ENCODE peak calls at places on chromosome 16, in nine cellular contexts. W is adrenal gland, S is breast epithelium, K is uterus, C is ovary, H is lower lobe of right lung, V is mucosa of descending colon, U is GM23248, Q is body of pancreas. A is an unnamed sample. For H3K4me1, the result is how much of the 10 kb centered on the place peaks cover.

GRCh38 chr16:16092925-16093624 is 130.2 kb downstream of the ABCC6 start:
- DNase-seq in V (no peak), W (peak), S (peak), K (no peak), H (no peak), Q (peak), C (peak), U (peak), A (no peak)

GRCh38 chr16:24748242-24748641 is 18.8 kb downstream of the TNRC6A start:
- DNase-seq in H (no peak), K (peak), Q (no peak), C (no peak), U (peak), S (peak), V (no peak), W (peak), A (no peak)

GRCh38 chr16:22093952-22094351 is 1.6 kb downstream of the VWA3A start:
- DNase-seq in C (no peak), K (no peak), H (no peak), Q (no peak), S (no peak), V (no peak), U (no peak), W (no peak), A (no peak)

GRCh38 chr16:67936124-67936875 is at the start of gene PSMB10:
- DNase-seq in U (peak), H (peak), K (peak), S (no peak), C (no peak), Q (peak), V (peak), W (peak), A (peak)

GRCh38 chr16:84847554-84848415 is 28.0 kb downstream of the CRISPLD2 start:
- DNase-seq in Q (no peak), S (no peak), C (no peak), K (no peak), W (no peak), H (no peak), U (no peak), V (no peak), A (no peak)

GRCh38 chr16:3131755-3132377 is 3.0 kb upstream of the ZNF213 start:
- DNase-seq in U (peak), W (no peak), V (no peak), K (no peak), Q (peak), S (no peak), C (no peak), H (no peak), A (peak)

GRCh38 chr16:53775821-53776431 is 72.0 kb downstream of the FTO start:
- DNase-seq in Q (peak), C (no peak), H (no peak), S (peak), V (no peak), W (no peak), K (peak), U (peak), A (peak)

GRCh38 chr16:59566446-59566845 is 832.3 kb upstream of the GOT2 start:
- DNase-seq in V (no peak), H (no peak), U (no peak), Q (no peak), S (no peak), K (no peak), C (no peak), W (no peak), A (no peak)

GRCh38 chr16:35599429-35600165 is 2140.2 kb downstream of the TP53TG3F start:
- DNase-seq in W (no peak), K (no peak), C (no peak), V (no peak), S (no peak), U (no peak), Q (no peak), H (no peak), A (no peak)

GRCh38 chr16:89827383-89828198 is 684 bp upstream of the SPIRE2 start:
- DNase-seq in H (peak), C (no peak), U (peak), V (no peak), K (no peak), Q (peak), S (peak), W (peak), A (no peak)

GRCh38 chr16:26542198-26542597 is 524.5 kb upstream of the C16orf82 start:
- DNase-seq in H (no peak), W (no peak), Q (no peak), K (no peak), U (no peak), C (no peak), S (no peak), V (no peak), A (no peak)

GRCh38 chr16:54817432-54817831 is 113.2 kb upstream of the IRX5 start:
- DNase-seq in H (no peak), V (no peak), C (no peak), U (peak), K (no peak), S (peak), W (no peak), Q (no peak), A (no peak)

GRCh38 chr16:14486520-14487303 is 143.3 kb downstream of the PARN start:
- DNase-seq in Q (peak), K (peak), U (peak), C (peak), W (peak), S (peak), V (no peak), H (peak), A (no peak)

GRCh38 chr16:74169687-74170522 is 126.7 kb upstream of the PSMD7 start:
- DNase-seq in K (no peak), W (no peak), C (no peak), H (no peak), Q (no peak), S (no peak), V (no peak), U (peak), A (no peak)

GRCh38 chr16:4521971-4522623 is 16.5 kb downstream of the CDIP1 start:
- DNase-seq in H (no peak), C (peak), Q (no peak), S (no peak), U (no peak), V (peak), K (no peak), W (no peak), A (no peak)

GRCh38 chr16:35724551-35724950 is 2265.1 kb downstream of the TP53TG3F start:
- DNase-seq in C (no peak), W (no peak), H (no peak), V (no peak), U (no peak), Q (no peak), S (no peak), K (no peak), A (no peak)

GRCh38 chr16:66070140-66070887 is 296.2 kb upstream of the CDH5 start:
- DNase-seq in W (no peak), C (peak), K (peak), H (peak), V (peak), U (peak), Q (peak), S (peak), A (peak)

GRCh38 chr16:2497116-2497630 is 16.6 kb upstream of the ATP6V0C start:
- DNase-seq in U (peak), V (peak), C (no peak), W (no peak), Q (no peak), H (peak), K (no peak), S (no peak), A (peak)

GRCh38 chr16:5438591-5438990 is 341.0 kb upstream of the EEF2KMT start:
- DNase-seq in Q (no peak), S (no peak), H (no peak), C (no peak), W (no peak), K (no peak), U (no peak), V (no peak), A (no peak)

GRCh38 chr16:3935921-3936320 is 55.4 kb upstream of the CREBBP start:
- DNase-seq in H (peak), K (no peak), C (no peak), Q (no peak), U (no peak), V (no peak), S (no peak), W (no peak), A (peak)

GRCh38 chr16:9138731-9139501 is 47.5 kb downstream of the HAPSTR1 start:
- DNase-seq in Q (peak), H (peak), U (peak), W (peak), K (peak), V (peak), S (peak), C (peak), A (peak)

GRCh38 chr16:77439106-77439505 is 4.3 kb upstream of the ADAMTS18 start:
- DNase-seq in V (no peak), H (no peak), W (no peak), K (no peak), Q (no peak), C (no peak), U (no peak), S (no peak), A (no peak)

GRCh38 chr16:16022683-16023064 is 73.3 kb downstream of the ABCC1 start:
- DNase-seq in C (no peak), W (no peak), K (no peak), H (no peak), Q (no peak), V (no peak), U (no peak), S (no peak), A (no peak)

GRCh38 chr16:24957887-24958286 is 57.3 kb downstream of the ARHGAP17 start:
- DNase-seq in K (no peak), W (no peak), V (no peak), H (no peak), Q (no peak), S (no peak), C (no peak), U (no peak), A (no peak)

GRCh38 chr16:17345043-17345442 is 125.7 kb downstream of the XYLT1 start:
- DNase-seq in W (no peak), V (no peak), C (no peak), S (peak), Q (no peak), U (peak), H (no peak), K (peak), A (no peak)

GRCh38 chr16:23869052-23869451 is 33.3 kb downstream of the PRKCB start:
- DNase-seq in H (no peak), S (no peak), K (no peak), U (no peak), V (no peak), W (no peak), Q (no peak), C (no peak), A (no peak)

GRCh38 chr16:46862555-46863447 is 21.4 kb upstream of the GPT2 start:
- DNase-seq in H (no peak), S (no peak), C (no peak), U (peak), Q (no peak), K (no peak), W (no peak), V (no peak), A (no peak)

GRCh38 chr16:9331503-9331902 is 240.1 kb downstream of the HAPSTR1 start:
- DNase-seq in K (no peak), S (no peak), W (no peak), Q (no peak), V (no peak), H (no peak), U (no peak), C (no peak), A (no peak)

GRCh38 chr16:53502331-53503269 is at the start of gene AKTIP:
- DNase-seq in S (peak), Q (peak), K (no peak), W (no peak), V (peak), C (peak), U (peak), H (peak), A (peak)

GRCh38 chr16:2447920-2448583 is 11.9 kb upstream of the TEDC2 start:
- DNase-seq in U (peak), V (no peak), C (no peak), Q (no peak), W (no peak), K (no peak), H (no peak), S (no peak), A (no peak)

GRCh38 chr16:57471209-57471608 is 8.7 kb downstream of the POLR2C start:
- DNase-seq in H (no peak), V (no peak), C (no peak), S (no peak), U (no peak), Q (no peak), W (no peak), K (no peak), A (no peak)
- H3K4me1 ChIP-seq in H (under half), V (under half), C (under half), S (under half), U (under half), Q (under half), W (under half), K (under half), A (under half)

GRCh38 chr16:86494565-86495356 is 15.6 kb upstream of the FOXF1 start:
- DNase-seq in S (no peak), V (no peak), H (no peak), Q (no peak), W (no peak), C (no peak), K (no peak), U (no peak), A (no peak)
- H3K4me3 ChIP-seq in S (no peak), V (no peak), H (peak), Q (no peak), W (no peak), C (no peak), K (no peak), U (no peak), A (peak)

GRCh38 chr16:75248536-75249380 is 2.7 kb downstream of the BCAR1 start:
- DNase-seq in U (no peak), S (no peak), Q (no peak), W (no peak), K (no peak), C (peak), V (peak), H (no peak), A (no peak)
- H3K4me1 ChIP-seq in U (half or more), S (half or more), Q (half or more), W (half or more), K (half or more), C (under half), V (half or more), H (half or more), A (half or more)

DNA sequence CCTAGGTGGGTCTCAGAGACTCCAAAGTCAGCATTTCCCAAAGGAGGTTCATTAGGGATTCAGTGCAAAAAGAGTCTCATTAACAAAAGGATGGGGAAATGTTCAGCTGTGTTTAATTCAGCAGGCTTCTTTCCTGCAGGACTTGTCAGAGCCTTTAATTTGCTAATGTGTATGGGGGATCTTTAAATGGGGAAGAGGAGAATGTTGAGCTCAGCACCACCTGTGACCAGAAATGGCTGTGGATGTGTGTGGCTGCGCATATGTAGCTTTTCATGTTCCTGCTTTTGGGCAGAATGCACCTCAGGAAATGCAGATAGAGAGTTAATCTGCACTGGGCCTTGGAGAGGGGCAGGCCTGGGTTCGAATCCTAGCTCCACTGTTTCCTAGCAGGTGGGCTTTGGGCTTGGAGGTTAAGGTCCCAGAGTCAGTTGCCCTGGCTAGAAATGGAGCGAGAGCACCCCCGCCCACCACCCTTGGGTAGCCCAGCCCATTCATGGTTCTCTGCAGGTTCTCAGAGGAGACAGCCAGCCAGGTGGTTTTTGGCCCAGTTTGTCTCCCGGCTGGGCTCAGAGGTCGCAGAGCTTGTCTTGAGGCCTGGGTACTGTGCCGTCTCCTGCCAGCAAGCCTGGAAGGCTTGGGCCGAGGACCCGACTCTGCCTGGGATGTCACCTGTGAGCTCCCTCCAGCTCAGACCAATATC is 9.2 kb downstream of the ADCY7 start:
- DNase-seq in W (no peak), S (no peak), H (no peak), C (peak), K (no peak), U (no peak), Q (no peak), V (no peak), A (peak)
- H3K4me3 ChIP-seq in W (no peak), S (no peak), H (peak), C (no peak), K (no peak), U (no peak), Q (no peak), V (no peak), A (peak)

GRCh38 chr16:29663829-29664132 is 734 bp downstream of the SPN start:
- DNase-seq in V (no peak), H (no peak), Q (no peak), C (no peak), W (no peak), K (no peak), U (no peak), S (no peak), A (no peak)

GRCh38 chr16:29662000-29662728 is 883 bp upstream of the SPN start:
- DNase-seq in V (no peak), S (no peak), Q (no peak), H (no peak), C (no peak), U (no peak), W (no peak), K (no peak), A (no peak)

GRCh38 chr16:29662729-29663019 is 373 bp upstream of the SPN start:
- DNase-seq in C (no peak), Q (no peak), U (no peak), S (no peak), K (no peak), V (peak), H (peak), W (no peak), A (peak)

GRCh38 chr16:29664133-29664912 is 1.3 kb downstream of the SPN start:
- DNase-seq in V (peak), K (no peak), Q (no peak), W (no peak), U (no peak), C (no peak), S (no peak), H (peak), A (peak)

DNA sequence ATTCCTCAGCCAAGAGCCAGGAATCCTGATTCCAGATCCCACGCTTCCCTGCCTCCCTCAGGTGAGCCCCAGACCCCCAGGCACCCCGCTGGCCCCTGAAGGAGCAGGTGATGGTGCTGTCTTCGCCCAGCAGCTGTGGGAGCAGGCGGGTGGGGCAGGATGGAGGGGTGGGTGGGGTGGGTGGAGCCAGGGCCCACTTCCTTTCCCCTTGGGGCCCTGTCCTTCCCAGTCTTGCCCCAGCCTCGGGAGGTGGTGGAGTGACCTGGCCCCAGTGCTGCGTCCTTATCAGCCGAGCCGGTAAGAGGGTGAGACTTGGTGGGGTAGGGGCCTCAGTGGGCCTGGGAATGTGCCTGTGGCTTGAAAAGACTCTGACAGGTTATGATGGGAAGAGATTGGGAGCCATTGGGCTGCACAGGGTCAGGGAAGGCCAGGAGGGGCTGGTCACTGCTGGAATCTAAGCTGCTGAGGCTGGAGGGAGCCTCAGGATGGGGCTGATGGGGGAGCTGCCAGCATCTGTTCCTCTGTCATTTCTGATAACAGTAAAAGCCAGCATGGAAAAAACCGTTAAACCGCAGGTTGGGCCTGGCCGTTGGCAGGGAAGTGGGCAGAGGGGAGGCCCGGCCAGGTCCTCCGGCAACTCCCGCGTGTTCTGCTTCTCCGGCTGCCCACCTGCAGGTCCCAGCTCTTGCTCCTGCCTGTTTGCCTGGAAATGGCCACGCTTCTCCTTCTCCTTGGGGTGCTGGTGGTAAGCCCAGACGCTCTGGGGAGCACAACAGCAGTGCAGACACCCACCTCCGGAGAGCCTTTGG is at the start of gene SPN:
- DNase-seq in Q (no peak), H (peak), K (no peak), V (peak), W (no peak), U (no peak), C (no peak), S (no peak), A (peak)
- H3K4me1 ChIP-seq in Q (under half), H (under half), K (under half), V (under half), W (under half), U (under half), C (under half), S (under half), A (under half)

GRCh38 chr16:69350536-69351133 is 951 bp downstream of the TMED6 start:
- DNase-seq in Q (peak), C (no peak), W (no peak), U (no peak), S (no peak), H (no peak), K (no peak), V (no peak), A (no peak)
- H3K4me3 ChIP-seq in Q (peak), C (no peak), W (no peak), U (no peak), S (no peak), H (no peak), K (no peak), V (no peak), A (no peak)

GRCh38 chr16:11637320-11637719 is 30.9 kb upstream of the SNN start:
- DNase-seq in W (no peak), V (no peak), C (no peak), Q (no peak), U (no peak), S (no peak), K (no peak), H (no peak), A (no peak)
- H3K4me1 ChIP-seq in W (under half), V (under half), C (under half), Q (under half), U (under half), S (under half), K (under half), H (under half), A (under half)

DNA sequence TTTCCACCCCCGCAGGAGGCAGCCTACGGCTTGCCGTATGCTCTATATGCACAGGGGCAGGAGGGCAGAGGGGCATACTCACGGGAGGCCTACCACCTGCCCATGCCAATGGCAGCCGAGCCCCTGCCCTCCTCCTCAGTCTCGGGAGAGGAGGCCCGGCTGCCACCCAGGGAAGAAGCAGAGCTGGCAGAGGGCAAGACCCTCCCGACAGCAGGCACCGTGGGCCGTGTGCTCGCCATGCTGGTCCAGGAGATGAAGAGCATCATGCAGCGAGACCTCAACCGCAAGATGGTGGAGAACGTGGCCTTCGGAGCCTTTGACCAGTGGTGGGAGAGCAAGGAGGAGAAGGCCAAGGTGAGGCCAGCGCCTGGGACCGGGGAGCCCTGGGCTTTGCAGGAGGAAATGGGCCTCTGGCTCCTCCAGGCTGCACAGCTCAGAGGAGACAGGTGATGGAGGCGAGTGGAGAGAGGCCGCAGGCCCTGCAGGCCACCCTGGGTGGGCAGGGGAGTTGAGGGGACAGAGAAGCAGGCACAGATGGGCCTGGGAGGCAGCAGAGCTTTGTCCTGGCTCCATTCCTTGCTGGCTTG is 8.6 kb downstream of the SETD1A start:
- DNase-seq in C (no peak), V (no peak), S (no peak), H (no peak), W (no peak), Q (no peak), K (no peak), U (no peak), A (no peak)
- H3K4me3 ChIP-seq in C (no peak), V (no peak), S (no peak), H (no peak), W (no peak), Q (no peak), K (no peak), U (no peak), A (no peak)

GRCh38 chr16:70681382-70682238 is 4.2 kb downstream of the MTSS2 start:
- DNase-seq in S (no peak), K (no peak), Q (no peak), V (peak), H (no peak), W (no peak), U (no peak), C (peak), A (no peak)
- H3K4me1 ChIP-seq in S (half or more), K (under half), Q (half or more), V (under half), H (half or more), W (half or more), U (under half), C (under half), A (under half)

A was measured in upper lobe of right lung.